ENCODE peak calls at places on chromosomes 2 and 18, in four cellular contexts. U is bronchial epithelial cell, N is fibroblast of lung, Q is lower leg skin. B is an unnamed sample.

GRCh38 chr18:31566576-31567306 is 24.9 kb upstream of the TTR start:
- DNase-seq in U (no peak), N (no peak), Q (no peak), B (no peak)

GRCh38 chr2:65604246-65604645 is 171.8 kb upstream of the SPRED2 start:
- DNase-seq in U (peak; percentile 43), N (no peak), Q (no peak), B (peak; percentile 31)

GRCh38 chr2:165572155-165572554 is 102.7 kb downstream of the CSRNP3 start:
- DNase-seq in U (no peak), N (no peak), Q (no peak), B (no peak)

GRCh38 chr2:8551622-8552074 is 130.2 kb upstream of the ID2 start:
- DNase-seq in U (no peak), N (no peak), Q (no peak), B (no peak)

GRCh38 chr18:36189486-36189885 is 2.2 kb downstream of the MOCOS start:
- DNase-seq in U (no peak), N (no peak), Q (no peak), B (no peak)

GRCh38 chr2:201139836-201140599 is 24.1 kb downstream of the CFLAR start:
- DNase-seq in U (no peak), N (no peak), Q (no peak), B (no peak)

GRCh38 chr2:4018535-4018934 is 315.2 kb downstream of the DCDC2C start:
- DNase-seq in U (no peak), N (no peak), Q (no peak), B (no peak)

GRCh38 chr2:128444816-128445532 is 126.3 kb upstream of the HS6ST1 start:
- DNase-seq in U (no peak), N (no peak), Q (peak; percentile 10), B (no peak)

GRCh38 chr2:175439416-175439815 is 257.9 kb upstream of the ATP5MC3 start:
- DNase-seq in U (no peak), N (no peak), Q (no peak), B (no peak)

GRCh38 chr2:100733344-100734187 is 86.4 kb upstream of the NPAS2 start:
- DNase-seq in U (peak; percentile 41), N (peak; percentile 93), Q (peak; percentile 70), B (peak; percentile 96)

GRCh38 chr2:19362094-19362649 is 3.7 kb upstream of the OSR1 start:
- DNase-seq in U (peak; percentile 41), N (peak; percentile 66), Q (no peak), B (peak; percentile 55)

GRCh38 chr2:44639399-44639798 is 277.7 kb downstream of the CAMKMT start:
- DNase-seq in U (no peak), N (no peak), Q (no peak), B (no peak)

GRCh38 chr2:222318026-222318711 is 19.4 kb upstream of the PAX3 start:
- DNase-seq in U (peak; percentile 73), N (peak; percentile 78), Q (no peak), B (peak; percentile 51)

GRCh38 chr18:21057112-21057511 is 54.5 kb downstream of the ROCK1 start:
- DNase-seq in U (peak; percentile 6), N (no peak), Q (no peak), B (no peak)

GRCh38 chr2:141062443-141062842 is 1068.4 kb downstream of the LRP1B start:
- DNase-seq in U (no peak), N (no peak), Q (no peak), B (no peak)

GRCh38 chr2:147910990-147911473 is 66.2 kb downstream of the ACVR2A start:
- DNase-seq in U (peak; percentile 56), N (peak; percentile 89), Q (peak; percentile 18), B (peak; percentile 43)

GRCh38 chr2:158713523-158714138 is 81.5 kb upstream of the DAPL1 start:
- DNase-seq in U (no peak), N (no peak), Q (no peak), B (no peak)

GRCh38 chr18:28178720-28179119 is 1.8 kb upstream of the CDH2 start:
- DNase-seq in U (no peak), N (no peak), Q (no peak), B (peak; percentile 14)

GRCh38 chr2:219475697-219476604 is 22.7 kb upstream of the GMPPA start:
- DNase-seq in U (peak; percentile 43), N (peak; percentile 58), Q (no peak), B (no peak)

GRCh38 chr2:80269806-80270205 is 34.7 kb downstream of the LRRTM1 start:
- DNase-seq in U (no peak), N (no peak), Q (no peak), B (no peak)

GRCh38 chr18:44870631-44871502 is 190.2 kb downstream of the SETBP1 start:
- DNase-seq in U (no peak), N (no peak), Q (no peak), B (no peak)
- TF ChIP-seq CTCF in U (no peak), N (no peak), Q (no peak), B (peak; percentile 10)

GRCh38 chr18:11909597-11910026 is 1.5 kb upstream of the MPPE1 start:
- DNase-seq in U (peak; percentile 83), N (peak; percentile 26), Q (no peak), B (peak; percentile 28)
- H3K4me3 ChIP-seq in U (peak overlapping the region; percentile 61), N (peak overlapping the region; percentile 89), Q (no peak overlapping the region), B (peak overlapping the region; percentile 78)

DNA sequence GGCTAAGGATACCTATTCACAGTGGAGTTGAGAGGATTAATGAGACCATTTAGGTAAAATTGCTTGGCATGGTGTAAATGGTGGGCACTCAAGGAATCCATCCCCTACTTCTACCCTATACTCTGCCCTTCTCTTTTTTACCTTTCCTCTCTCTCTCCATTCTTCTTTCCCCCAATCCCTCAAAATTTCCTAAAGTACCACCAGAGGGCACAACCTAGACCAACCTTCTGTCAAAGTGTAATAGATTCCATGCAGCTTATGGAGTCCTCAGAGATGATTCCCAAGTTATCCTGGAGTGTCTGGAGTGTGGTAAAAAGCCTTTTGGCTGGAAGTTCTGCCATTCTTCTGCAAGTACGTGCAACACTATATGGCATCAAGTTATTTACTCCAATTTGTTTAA is 33.0 kb upstream of the CCDC195 start:
- DNase-seq in U (peak; percentile 20), N (peak; percentile 8), Q (no peak), B (peak; percentile 17)
- TF ChIP-seq CTCF in U (no peak), N (no peak), Q (no peak), B (no peak)

DNA sequence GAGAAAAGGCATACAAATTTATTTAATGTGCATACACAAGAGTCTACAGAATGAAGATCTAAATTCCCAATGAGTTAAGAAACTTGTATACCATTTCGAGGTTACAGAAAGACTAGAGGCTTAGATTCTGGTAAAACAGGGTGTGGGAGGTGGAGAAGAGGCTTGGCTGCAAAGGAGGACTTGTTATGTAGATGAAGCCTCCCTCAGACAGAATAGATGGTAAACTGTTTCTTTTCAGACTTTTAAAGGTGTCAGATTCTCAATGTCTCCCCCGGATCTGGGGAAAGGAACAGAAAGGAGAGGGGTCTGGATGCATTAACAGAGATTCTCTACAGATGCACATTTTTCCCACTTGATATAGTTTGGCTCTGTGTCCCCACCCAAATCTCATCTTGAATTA is 126.0 kb downstream of the ST6GAL2 start:
- DNase-seq in U (no peak), N (no peak), Q (no peak), B (no peak)
- H3K4me3 ChIP-seq in U (no peak overlapping the region), N (no peak overlapping the region), Q (no peak overlapping the region), B (no peak overlapping the region)

DNA sequence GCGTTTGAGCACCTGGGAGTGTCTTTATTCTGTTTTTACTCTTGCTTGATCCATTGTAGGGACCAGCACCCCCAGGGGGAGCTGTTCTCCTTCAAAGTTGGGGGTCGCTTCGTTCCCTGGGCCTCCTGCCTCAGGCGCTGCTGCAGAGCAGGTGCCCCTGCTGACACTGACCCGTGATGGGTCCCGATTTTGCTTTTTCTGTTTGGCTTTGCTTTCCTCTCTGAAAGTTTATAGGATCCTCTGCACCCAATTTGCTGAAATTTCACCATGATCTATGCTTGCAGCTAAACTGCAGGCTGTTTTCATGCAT is 22.9 kb upstream of the FAHD2A start:
- DNase-seq in U (no peak), N (no peak), Q (no peak), B (no peak)
- TF ChIP-seq CTCF in U (peak; percentile 13), N (peak; percentile 7), Q (no peak), B (peak; percentile 5)